ENCODE peak calls at places on chromosomes 6 and 20, in nine cellular contexts. B is hepatocyte; R is NCI-H2081 treated with DMSO at 0.1 percent for 48 hours; J is glutamatergic neuron; Z is Kasumi-1; L is PC-9; C is stimulated activated CD4-positive, alpha-beta T cell treated with anti-CD3 and anti-CD28 coated beads, Interleukin-1b, Interleukin-23, amount 100 ng/mL, for 24 hours; S is Daoy; O is activated naive CD8-positive, alpha-beta T cell treated with anti-CD3 and anti-CD28 coated beads, Interleukin-2, amount 50 U/mL, for 24 hours. H is an unnamed sample.

GRCh38 chr6:157157228-157157627 is 166.1 kb downstream of the TMEM242 start:
- DNase-seq in B (no peak), R (no peak), J (no peak), Z (no peak), L (no peak), C (no peak), S (no peak), O (no peak), H (no peak)

GRCh38 chr6:21099338-21100314 is 493.9 kb upstream of the SOX4 start:
- DNase-seq in B (no peak), R (no peak), J (no peak), Z (peak), L (no peak), C (no peak), S (no peak), O (no peak), H (no peak)

GRCh38 chr20:19974621-19975435 is 42.3 kb upstream of the NAA20 start:
- DNase-seq in B (peak), R (no peak), J (no peak), Z (peak), L (peak), C (no peak), S (peak), O (no peak), H (peak)

GRCh38 chr6:33118525-33119123 is 42.8 kb downstream of the HLA-DPB1 start:
- DNase-seq in B (peak), R (peak), J (no peak), Z (peak), L (no peak), C (no peak), S (peak), O (no peak), H (peak)

GRCh38 chr20:35572838-35573237 is 31.0 kb downstream of the ERGIC3 start:
- DNase-seq in B (no peak), R (no peak), J (no peak), Z (no peak), L (no peak), C (no peak), S (no peak), O (no peak), H (no peak)

GRCh38 chr6:31585531-31585930 is 546 bp upstream of the LST1 start:
- DNase-seq in B (no peak), R (no peak), J (no peak), Z (peak), L (no peak), C (no peak), S (peak), O (no peak), H (no peak)

GRCh38 chr6:47307362-47308222 is 2.1 kb downstream of the TNFRSF21 start:
- DNase-seq in B (no peak), R (no peak), J (no peak), Z (no peak), L (no peak), C (no peak), S (no peak), O (no peak), H (no peak)

GRCh38 chr6:108598316-108598863 is 37.7 kb downstream of the FOXO3 start:
- DNase-seq in B (peak), R (no peak), J (no peak), Z (no peak), L (no peak), C (no peak), S (peak), O (no peak), H (no peak)

GRCh38 chr6:128532110-128532509 is 11.7 kb upstream of the PTPRK start:
- DNase-seq in B (no peak), R (no peak), J (no peak), Z (no peak), L (no peak), C (no peak), S (no peak), O (no peak), H (no peak)

GRCh38 chr6:62808575-62809293 is 402.5 kb upstream of the FKBP1C start:
- DNase-seq in B (no peak), R (peak), J (no peak), Z (no peak), L (no peak), C (no peak), S (no peak), O (no peak), H (no peak)

GRCh38 chr6:14910692-14911547 is 334.9 kb upstream of the JARID2 start:
- DNase-seq in B (no peak), R (no peak), J (no peak), Z (peak), L (no peak), C (no peak), S (peak), O (peak), H (no peak)

GRCh38 chr6:106114492-106114891 is 28.4 kb downstream of the PRDM1 start:
- DNase-seq in B (no peak), R (no peak), J (no peak), Z (no peak), L (no peak), C (peak), S (no peak), O (peak), H (no peak)

GRCh38 chr6:85111481-85112001 is 338.3 kb upstream of the NT5E start:
- DNase-seq in B (peak), R (no peak), J (no peak), Z (no peak), L (no peak), C (no peak), S (peak), O (no peak), H (no peak)

GRCh38 chr6:44603044-44603686 is 215.7 kb downstream of the CDC5L start:
- DNase-seq in B (no peak), R (no peak), J (no peak), Z (no peak), L (no peak), C (no peak), S (no peak), O (no peak), H (no peak)

GRCh38 chr6:11236351-11236750 is 3.9 kb upstream of the NEDD9 start:
- DNase-seq in B (peak), R (no peak), J (no peak), Z (no peak), L (no peak), C (no peak), S (peak), O (peak), H (no peak)

GRCh38 chr20:49661560-49662329 is 51.9 kb downstream of the B4GALT5 start:
- DNase-seq in B (no peak), R (no peak), J (no peak), Z (no peak), L (no peak), C (no peak), S (no peak), O (no peak), H (no peak)